ENCODE peak calls at places on chromosomes 1 and 21, in seven cellular contexts. S is anterior cingulate cortex; U is substantia nigra; F is activated naive CD4-positive, alpha-beta T cell; V is effector memory CD4-positive, alpha-beta T cell; T is MV-4-11; K is EL. X is an unnamed sample.

GRCh38 chr1:168714012-168714411 is 15.0 kb downstream of the DPT start:
- DNase-seq in S (no peak), U (no peak), F (no peak), V (no peak), T (no peak), K (no peak), X (no peak)

GRCh38 chr1:5836776-5837440 is 155.3 kb downstream of the NPHP4 start:
- DNase-seq in S (no peak), U (no peak), F (no peak), V (no peak), T (no peak), K (no peak), X (no peak)

GRCh38 chr1:87452648-87453047 is 124.0 kb downstream of the LMO4 start:
- DNase-seq in S (no peak), U (no peak), F (no peak), V (no peak), T (no peak), K (no peak), X (no peak)

GRCh38 chr1:161071886-161072371 is 2.2 kb upstream of the ARHGAP30 start:
- DNase-seq in S (no peak), U (no peak), F (no peak), V (no peak), T (peak), K (peak), X (no peak)

GRCh38 chr1:55876276-55877060 is 661.3 kb upstream of the USP24 start:
- DNase-seq in S (no peak), U (no peak), F (no peak), V (no peak), T (no peak), K (no peak), X (no peak)

GRCh38 chr21:35372201-35372600 is 323.1 kb upstream of the RUNX1 start:
- DNase-seq in S (no peak), U (no peak), F (no peak), V (no peak), T (no peak), K (no peak), X (no peak)

GRCh38 chr1:213391445-213391844 is 340.4 kb downstream of the RPS6KC1 start:
- DNase-seq in S (no peak), U (no peak), F (no peak), V (no peak), T (no peak), K (no peak), X (no peak)

GRCh38 chr1:54404939-54405880 is 984 bp downstream of the SSBP3 start:
- DNase-seq in S (no peak), U (peak), F (no peak), V (no peak), T (no peak), K (peak), X (no peak)

GRCh38 chr1:16076003-16076870 is 2.8 kb upstream of the FAM131C start:
- DNase-seq in S (no peak), U (no peak), F (no peak), V (no peak), T (no peak), K (peak), X (no peak)

GRCh38 chr1:36306210-36306901 is at the start of gene SH3D21:
- DNase-seq in S (no peak), U (no peak), F (no peak), V (peak), T (peak), K (peak), X (no peak)

GRCh38 chr1:109148838-109149555 is 35.1 kb downstream of the ELAPOR1 start:
- DNase-seq in S (no peak), U (no peak), F (no peak), V (no peak), T (no peak), K (no peak), X (no peak)

GRCh38 chr1:101314244-101314643 is 77.4 kb downstream of the S1PR1 start:
- DNase-seq in S (no peak), U (no peak), F (no peak), V (no peak), T (no peak), K (peak), X (no peak)

GRCh38 chr1:45038240-45038639 is 26.2 kb downstream of the UROD start:
- DNase-seq in S (no peak), U (no peak), F (no peak), V (no peak), T (no peak), K (no peak), X (no peak)

GRCh38 chr1:225596152-225596551 is 56.8 kb downstream of the ENAH start:
- DNase-seq in S (no peak), U (no peak), F (no peak), V (no peak), T (peak), K (no peak), X (no peak)

GRCh38 chr1:66312316-66312715 is 221.6 kb upstream of the SGIP1 start:
- DNase-seq in S (no peak), U (no peak), F (no peak), V (no peak), T (no peak), K (no peak), X (no peak)

GRCh38 chr1:93738075-93738622 is 56.5 kb upstream of the BCAR3 start:
- DNase-seq in S (no peak), U (no peak), F (no peak), V (no peak), T (no peak), K (peak), X (no peak)

GRCh38 chr1:2529776-2530500 is at the start of gene HES5:
- DNase-seq in S (peak), U (peak), F (no peak), V (no peak), T (no peak), K (no peak), X (no peak)

GRCh38 chr1:1309525-1310385 is 1.4 kb downstream of the PUSL1 start:
- DNase-seq in S (no peak), U (no peak), F (no peak), V (no peak), T (no peak), K (no peak), X (no peak)

GRCh38 chr1:29269356-29269755 is 33.0 kb downstream of the PTPRU start:
- DNase-seq in S (peak), U (peak), F (no peak), V (no peak), T (no peak), K (no peak), X (no peak)

GRCh38 chr1:93346472-93346991 is 825 bp downstream of the DR1 start:
- DNase-seq in S (no peak), U (no peak), F (no peak), V (peak), T (peak), K (peak), X (no peak)